ENCODE peak calls at places on chromosome X, in eight cellular contexts. D is suprapubic skin, N is stomach, J is tibial nerve, F is upper lobe of left lung, M is sigmoid colon, P is ovary, R is HepG2. U is an unnamed sample.

GRCh38 chrX:13764765-13765164 is 30.2 kb downstream of the OFD1 start:
- DNase-seq in D (no peak), M (no peak), J (no peak), P (no peak), F (no peak), N (peak; percentile 60), R (peak; percentile 1), U (no peak)

GRCh38 chrX:149527705-149528104 is 13.1 kb upstream of the EOLA1 start:
- DNase-seq in P (no peak), N (no peak), D (no peak), M (no peak), J (no peak), F (no peak), R (peak; percentile 21), U (no peak)

GRCh38 chrX:154349359-154349935 is 25.0 kb downstream of the FLNA start:
- DNase-seq in M (peak; percentile 74), J (no peak), N (no peak), R (no peak), D (no peak), F (no peak), P (peak; percentile 41), U (no peak)

GRCh38 chrX:37348237-37349130 is 680 bp upstream of the PRRG1 start:
- DNase-seq in P (no peak), N (no peak), J (no peak), D (no peak), R (no peak), M (no peak), F (no peak), U (no peak)

GRCh38 chrX:153582896-153583295 is 16.0 kb downstream of the CCNQ start:
- DNase-seq in P (no peak), M (no peak), F (peak; percentile 40), R (peak; percentile 7), D (no peak), N (peak; percentile 31), J (no peak), U (peak; percentile 92)

GRCh38 chrX:2690856-2691542 is at the start of gene CD99:
- DNase-seq in F (peak; percentile 88), N (peak; percentile 89), D (peak; percentile 96), M (peak; percentile 95), J (peak; percentile 77), R (peak; percentile 80), P (peak; percentile 93), U (peak; percentile 98)

GRCh38 chrX:135416546-135416945 is 5.2 kb upstream of the SMIM10L2A start:
- DNase-seq in P (no peak), R (no peak), D (no peak), M (no peak), N (no peak), J (no peak), F (no peak), U (no peak)

GRCh38 chrX:68307767-68308166 is 125.5 kb downstream of the OPHN1 start:
- DNase-seq in P (no peak), J (peak; percentile 13), N (no peak), R (no peak), F (no peak), D (no peak), M (no peak), U (no peak)

GRCh38 chrX:107537815-107538214 is 88.4 kb downstream of the FRMPD3 start:
- DNase-seq in N (peak; percentile 26), R (peak; percentile 16), D (no peak), M (no peak), F (peak; percentile 34), J (peak; percentile 37), P (no peak), U (no peak)

GRCh38 chrX:40628506-40628905 is 5.3 kb downstream of the MPC1L start:
- DNase-seq in N (no peak), R (no peak), J (no peak), M (no peak), D (no peak), F (no peak), P (no peak), U (no peak)

GRCh38 chrX:123590842-123591491 is 141.9 kb downstream of the THOC2 start:
- DNase-seq in J (no peak), M (no peak), F (no peak), P (no peak), N (no peak), D (no peak), R (peak; percentile 0), U (no peak)

GRCh38 chrX:10453945-10454344 is 166.4 kb downstream of the MID1 start:
- DNase-seq in N (no peak), R (no peak), M (no peak), D (no peak), P (no peak), F (no peak), J (no peak), U (no peak)

GRCh38 chrX:20361890-20362262 is 95.2 kb upstream of the RPS6KA3 start:
- DNase-seq in J (peak; percentile 8), D (no peak), R (peak; percentile 72), P (no peak), F (peak; percentile 32), N (no peak), M (no peak), U (no peak)

GRCh38 chrX:9865804-9866471 is 79.7 kb downstream of the SHROOM2 start:
- DNase-seq in P (peak; percentile 22), D (no peak), M (no peak), F (no peak), N (no peak), J (no peak), R (no peak), U (no peak)

GRCh38 chrX:17788439-17788838 is 51.1 kb downstream of the SCML1 start:
- DNase-seq in R (peak; percentile 5), D (no peak), M (no peak), F (peak; percentile 38), J (peak; percentile 14), P (peak; percentile 40), N (peak; percentile 39), U (no peak)

GRCh38 chrX:38400401-38400910 is 48.1 kb downstream of the OTC start:
- DNase-seq in J (no peak), D (no peak), N (no peak), M (no peak), R (no peak), P (no peak), F (no peak), U (no peak)

GRCh38 chrX:32448320-32448719 is 763.0 kb downstream of the DMD start:
- DNase-seq in D (no peak), M (no peak), N (no peak), P (no peak), R (peak; percentile 0), J (no peak), F (no peak), U (no peak)

GRCh38 chrX:69103539-69103938 is 61.7 kb downstream of the PJA1 start:
- DNase-seq in D (no peak), F (no peak), J (no peak), R (no peak), N (no peak), M (no peak), P (no peak), U (no peak)

GRCh38 chrX:18873189-18873791 is 110.6 kb downstream of the PHKA2 start:
- DNase-seq in F (no peak), P (no peak), D (no peak), M (peak; percentile 81), N (no peak), J (no peak), R (no peak), U (no peak)

DNA sequence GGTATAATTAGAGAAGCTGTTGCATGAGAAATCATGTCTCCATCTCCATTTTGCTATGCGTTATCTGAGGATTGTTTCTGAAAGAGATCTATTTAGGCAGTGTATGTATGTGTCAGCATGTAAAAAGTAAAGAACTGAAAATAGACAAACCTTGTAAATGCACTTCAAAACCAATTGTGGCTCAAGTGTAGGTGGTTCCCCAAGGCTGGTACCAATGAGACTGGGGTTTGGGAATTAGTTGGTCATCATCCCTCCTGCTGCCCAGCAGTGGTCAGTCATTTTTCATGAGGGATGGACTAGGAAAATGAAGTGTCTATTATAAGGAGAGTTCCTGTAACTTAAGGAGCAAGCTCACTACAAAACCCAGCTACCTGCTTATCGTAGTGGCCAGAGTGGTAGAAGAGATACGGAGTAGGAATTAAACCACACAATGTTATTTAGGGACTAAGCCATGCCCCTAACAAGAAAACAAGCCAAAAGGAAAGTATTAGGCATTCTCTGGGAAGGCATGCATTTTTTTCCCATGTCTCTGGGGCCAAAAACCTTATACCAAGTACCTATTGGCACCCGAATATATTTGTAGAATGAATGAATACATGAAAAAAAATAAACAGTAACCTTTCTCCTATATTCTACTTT is 259.0 kb downstream of the CHIC1 start:
- DNase-seq in M (no peak), J (no peak), F (no peak), D (no peak), P (no peak), N (no peak), R (no peak), U (no peak)
- H3K27me3 ChIP-seq in M (no peaks in the 10 kb centered on the region), J (no peaks in the 10 kb centered on the region), F (no peaks in the 10 kb centered on the region), D (no peaks in the 10 kb centered on the region), P (no peaks in the 10 kb centered on the region), N (no peaks in the 10 kb centered on the region), R (no peaks in the 10 kb centered on the region), U (no peaks in the 10 kb centered on the region)

DNA sequence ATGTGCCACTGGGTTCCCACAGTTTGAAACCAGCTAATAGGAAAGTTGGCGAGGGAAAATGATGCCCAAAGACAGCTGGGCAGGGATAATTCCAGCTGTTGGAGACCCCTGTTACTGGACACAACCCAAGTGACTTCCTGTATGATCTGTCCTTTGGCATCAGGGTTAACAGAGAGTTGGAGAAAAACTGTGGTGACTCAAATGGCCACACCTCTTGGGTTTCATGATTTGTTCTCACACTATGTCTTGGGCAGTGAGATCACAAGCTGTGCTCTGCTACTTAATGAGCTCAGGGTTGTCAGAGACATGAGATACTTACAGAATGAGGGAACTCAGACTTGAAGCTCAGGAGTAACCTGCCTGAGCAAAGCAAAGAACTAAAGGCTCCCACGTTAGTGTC is 3.9 kb downstream of the FGF16 start:
- DNase-seq in R (no peak), D (no peak), M (no peak), F (no peak), N (no peak), P (no peak), J (no peak), U (no peak)
- TF ChIP-seq EP300 in R (no peak), D (no peak), M (no peak), F (no peak), N (no peak), P (no peak), J (no peak), U (no peak)

DNA sequence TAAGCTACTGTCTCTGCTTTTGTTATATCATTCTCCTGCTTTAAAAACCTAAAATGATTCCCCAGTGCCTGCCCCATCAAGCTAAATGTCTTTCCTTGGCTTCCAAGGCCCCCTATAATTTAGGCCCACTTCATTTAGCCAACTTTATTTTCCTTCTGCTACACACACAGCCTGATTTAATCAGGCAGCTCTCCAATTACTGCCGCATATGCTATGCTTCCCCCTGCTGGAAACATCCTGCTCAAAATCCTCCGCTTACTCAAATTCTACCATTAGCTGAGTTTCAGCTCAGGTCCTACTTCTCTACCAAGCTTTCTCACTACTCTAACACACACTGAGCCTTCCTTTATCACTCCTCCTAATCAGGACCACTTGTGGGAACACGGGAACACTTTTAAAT is 17.0 kb downstream of the LAMP2 start:
- DNase-seq in J (no peak), M (no peak), F (no peak), R (peak; percentile 4), N (no peak), P (no peak), D (no peak), U (no peak)
- TF ChIP-seq CTCF in J (peak; percentile 21), M (no peak), F (no peak), R (peak; percentile 29), N (no peak), P (peak; percentile 14), D (peak; percentile 21), U (peak; percentile 6)

DNA sequence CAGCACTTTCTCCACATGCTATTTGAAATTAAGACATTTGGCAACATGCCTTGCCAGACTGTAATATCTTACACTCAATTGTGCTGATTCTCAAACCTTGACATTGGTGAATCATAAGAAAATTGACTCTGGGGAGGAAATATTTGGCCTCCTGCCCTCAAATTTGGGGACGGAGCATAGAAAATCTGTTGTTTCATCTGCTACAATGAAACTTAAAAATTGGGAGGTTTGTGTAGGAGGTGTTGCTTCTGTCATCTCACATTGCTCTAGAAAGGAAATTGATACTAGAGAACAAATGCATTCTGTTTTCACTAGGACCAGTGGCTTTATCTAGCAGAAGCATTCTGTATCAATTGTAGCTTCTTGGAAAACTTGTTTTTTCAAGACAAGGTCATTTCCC is 5.3 kb downstream of the OCRL start:
- DNase-seq in D (no peak), R (no peak), F (no peak), M (no peak), P (no peak), N (no peak), J (no peak), U (no peak)
- H3K27me3 ChIP-seq in D (no peaks in the 10 kb centered on the region), R (no peaks in the 10 kb centered on the region), F (no peaks in the 10 kb centered on the region), M (no peaks in the 10 kb centered on the region), P (no peaks in the 10 kb centered on the region), N (peaks cover 1% of the 10 kb centered on the region), J (peaks cover 2% of the 10 kb centered on the region), U (no peaks in the 10 kb centered on the region)